ENCODE peak calls at places on chromosomes 6 and 20, in four cellular contexts. Y is activated naive CD8-positive, alpha-beta T cell treated with anti-CD3 and anti-CD28 coated beads, Interleukin-2, amount 50 U/mL, for 24 hours; A is AG09319; H is activated T-helper 1 cell treated with anti-CD3 and anti-CD28 coated beads, Interleukin-12 subunit alpha, Interleukin-12 subunit beta, Interleukin-2, Interleukin-4 antibody, amounts not matched to agents 30 ng/mL and 10 ng/mL and 1 ng/mL, durations not matched to agents 14 hours and 24 hours and 36 hours. B is an unnamed sample.

GRCh38 chr6:145228962-145229582 is 506.2 kb downstream of the EPM2A start:
- DNase-seq in Y (no peak), A (no peak), H (no peak), B (no peak)

GRCh38 chr6:89433637-89434499 is 916 bp downstream of the ANKRD6 start:
- DNase-seq in H (no peak), A (no peak), Y (peak; percentile 16), B (peak; percentile 47)

GRCh38 chr20:47475419-47476044 is 26.2 kb upstream of the NCOA3 start:
- DNase-seq in Y (no peak), A (no peak), H (no peak), B (no peak)

GRCh38 chr20:32512047-32512385 is 73.1 kb downstream of the NOL4L start:
- DNase-seq in Y (no peak), H (no peak), A (no peak), B (no peak)

GRCh38 chr6:166929534-166930189 is 26.7 kb downstream of the RNASET2 start:
- DNase-seq in A (no peak), H (no peak), Y (no peak), B (no peak)

GRCh38 chr20:9166153-9166780 is 97.4 kb downstream of the PLCB4 start:
- DNase-seq in A (no peak), H (no peak), Y (no peak), B (no peak)

GRCh38 chr20:22560817-22561216 is 23.6 kb downstream of the FOXA2 start:
- DNase-seq in Y (no peak), H (no peak), A (no peak), B (no peak)

GRCh38 chr20:37290158-37290810 is 829 bp downstream of the MANBAL start:
- DNase-seq in H (no peak), Y (no peak), A (no peak), B (no peak)

GRCh38 chr6:9502991-9503761 is 911.7 kb downstream of the TFAP2A start:
- DNase-seq in A (no peak), Y (no peak), H (no peak), B (no peak)

GRCh38 chr6:2037230-2037926 is 208.0 kb downstream of the GMDS start:
- DNase-seq in H (no peak), A (no peak), Y (no peak), B (no peak)

GRCh38 chr20:63645218-63645617 is 8.0 kb downstream of the STMN3 start:
- DNase-seq in Y (no peak), H (no peak), A (no peak), B (no peak)

GRCh38 chr20:55095745-55096450 is 620.5 kb downstream of the DOK5 start:
- DNase-seq in H (no peak), A (no peak), Y (no peak), B (no peak)

GRCh38 chr6:47677381-47678100 is 20.8 kb upstream of the ADGRF4 start:
- DNase-seq in H (no peak), A (no peak), Y (no peak), B (no peak)

GRCh38 chr20:32839227-32839981 is 19.3 kb upstream of the EFCAB8 start:
- DNase-seq in A (no peak), H (no peak), Y (no peak), B (no peak)

GRCh38 chr20:11754451-11754850 is 163.2 kb upstream of the BTBD3 start:
- DNase-seq in A (no peak), Y (no peak), H (no peak), B (no peak)

GRCh38 chr6:43604174-43604573 is 24.9 kb downstream of the GTPBP2 start:
- DNase-seq in Y (no peak), A (no peak), H (no peak), B (no peak)

GRCh38 chr20:58224974-58225373 is 3.5 kb downstream of the ANKRD60 start:
- DNase-seq in A (no peak), H (no peak), Y (no peak), B (no peak)

GRCh38 chr6:129859524-129859923 is 1.6 kb downstream of the TMEM244 start:
- DNase-seq in Y (no peak), H (no peak), A (no peak), B (no peak)

GRCh38 chr6:2999621-3000455 is at the start of gene NQO2:
- DNase-seq in H (peak; percentile 83), A (no peak), Y (peak; percentile 91), B (peak; percentile 79)

GRCh38 chr6:11346516-11346915 is 114.0 kb upstream of the NEDD9 start:
- DNase-seq in A (no peak), Y (no peak), H (no peak), B (no peak)

GRCh38 chr6:51775942-51776860 is 311.2 kb downstream of the PKHD1 start:
- DNase-seq in Y (no peak), A (no peak), H (no peak), B (no peak)

GRCh38 chr20:19975436-19975799 is 41.7 kb upstream of the NAA20 start:
- DNase-seq in Y (no peak), H (no peak), A (no peak), B (no peak)

GRCh38 chr6:142013286-142013685 is 119.4 kb upstream of the GJE1 start:
- DNase-seq in A (peak; percentile 54), H (no peak), Y (no peak), B (no peak)

GRCh38 chr6:431986-432385 is 40.4 kb downstream of the IRF4 start:
- DNase-seq in A (no peak), Y (peak; percentile 65), H (peak; percentile 70), B (no peak)

GRCh38 chr6:134267917-134268361 is 50.0 kb downstream of the SGK1 start:
- DNase-seq in H (no peak), A (no peak), Y (no peak), B (no peak)

GRCh38 chr6:97068211-97068610 is 143.7 kb downstream of the KLHL32 start:
- DNase-seq in H (no peak), Y (peak; percentile 28), A (no peak), B (no peak)

GRCh38 chr20:35091808-35092523 is 641 bp downstream of the TRPC4AP start:
- DNase-seq in A (no peak), Y (no peak), H (no peak), B (no peak)

GRCh38 chr6:107822154-107823046 is 1.7 kb downstream of the SCML4 start:
- DNase-seq in Y (peak; percentile 43), A (no peak), H (peak; percentile 61), B (no peak)

GRCh38 chr6:42616716-42617115 is 52.9 kb downstream of the UBR2 start:
- DNase-seq in H (no peak), Y (no peak), A (no peak), B (no peak)

GRCh38 chr6:81766482-81767069 is 14.1 kb upstream of the TENT5A start:
- DNase-seq in A (peak; percentile 79), H (no peak), Y (no peak), B (peak; percentile 64)

B was measured in HL-60.